ENCODE peak calls at places on chromosomes 16 and 17, in ten cellular contexts. U is heart left ventricle; I is activated CD8-positive, alpha-beta memory T cell treated with anti-CD3 and anti-CD28 coated beads, Interleukin-2, amount 10 ng/mL, durations not matched to agents 7 days and 5 days; K is gastroesophageal sphincter; C is RWPE2; N is IMR-90; W is activated naive CD8-positive, alpha-beta T cell treated with anti-CD3 and anti-CD28 coated beads, Interleukin-2, amount 10 ng/mL, durations not matched to agents 7 days and 5 days; F is upper lobe of right lung; P is left cardiac atrium; H is activated B cell treated with CpG ODN at 0.5 μM for 24 hours. L is an unnamed sample.

GRCh38 chr17:56809820-56810179 is 23.9 kb downstream of the C17orf67 start:
- ATAC-seq in I (no peak), H (no peak), N (no peak), K (no peak), U (no peak), W (no peak), F (peak; percentile 31), C (no peak), P (peak; percentile 19), L (no peak)

GRCh38 chr16:52799149-52799548 is 252.2 kb upstream of the TOX3 start:
- ATAC-seq in P (no peak), N (no peak), I (no peak), F (no peak), K (no peak), W (no peak), H (no peak), U (no peak), C (no peak), L (no peak)

GRCh38 chr17:17380156-17380925 is 77.2 kb downstream of the NT5M start:
- ATAC-seq in H (no peak), F (no peak), P (no peak), N (no peak), U (no peak), C (no peak), K (no peak), I (no peak), W (no peak), L (no peak)

GRCh38 chr17:28940675-28941074 is 10.6 kb downstream of the PHF12 start:
- ATAC-seq in P (peak; percentile 52), H (no peak), K (no peak), F (peak; percentile 53), N (no peak), C (no peak), W (no peak), I (no peak), U (peak; percentile 72), L (no peak)

GRCh38 chr17:27366438-27366837 is 72.5 kb downstream of the WSB1 start:
- ATAC-seq in I (no peak), U (no peak), F (no peak), N (no peak), K (no peak), W (no peak), C (no peak), H (no peak), P (no peak), L (no peak)

GRCh38 chr17:35890774-35891155 is 10.6 kb upstream of the CCL5 start:
- ATAC-seq in H (no peak), N (no peak), W (peak; percentile 73), F (peak; percentile 65), I (peak; percentile 68), C (no peak), U (peak; percentile 47), K (no peak), P (peak; percentile 65), L (peak; percentile 41)

GRCh38 chr16:50172195-50172922 is 19.3 kb downstream of the TENT4B start:
- ATAC-seq in P (no peak), N (no peak), F (no peak), I (no peak), C (no peak), H (no peak), U (no peak), W (no peak), K (no peak), L (peak; percentile 89)

GRCh38 chr16:30142672-30143346 is 19.8 kb upstream of the MAPK3 start:
- ATAC-seq in C (peak; percentile 23), N (no peak), I (peak; percentile 96), P (no peak), U (no peak), W (peak; percentile 76), K (no peak), F (peak; percentile 62), H (peak; percentile 57), L (peak; percentile 74)

L was measured in activated T-helper 17 cell treated with anti-CD3 and anti-CD28 coated beads, Interleukin-2, amount 50 U/mL, for 72 hours.